ENCODE peak calls at places on chromosomes 7 and 10, in ten cellular contexts. One of them, this sample, is unnamed.
A peak's percentile ranks its signal among the peaks of the same experiment; 100 is the strongest.

GRCh38 chr7:33874943-33875342 is 30.4 kb upstream of the BMPER start:
- DNase-seq in EH: peak; percentile 89
- DNase-seq in activated CD8-positive, alpha-beta memory T cell treated with anti-CD3 and anti-CD28 coated beads for 1 hour: no peak
- DNase-seq in T-helper 2 cell: no peak
- DNase-seq in effector memory CD8-positive, alpha-beta T cell: no peak
- DNase-seq in SK-N-DZ: no peak
- DNase-seq in ovary: no peak
- DNase-seq in choroid plexus epithelial cell: no peak
- DNase-seq in activated CD8-positive, alpha-beta T cell treated with anti-CD3 and anti-CD28 coated beads for 36 hours: no peak
- DNase-seq in stimulated activated CD4-positive, alpha-beta T cell treated with anti-CD3 and anti-CD28 coated beads, Interleukin-2, amount 100 ng/mL, for 48 hours: no peak
- DNase-seq in this sample: peak; percentile 46

GRCh38 chr7:3561908-3562307 is 260.9 kb downstream of the SDK1 start:
- DNase-seq in T-helper 2 cell: no peak
- DNase-seq in activated CD8-positive, alpha-beta T cell treated with anti-CD3 and anti-CD28 coated beads for 36 hours: no peak
- DNase-seq in choroid plexus epithelial cell: no peak
- DNase-seq in EH: no peak
- DNase-seq in SK-N-DZ: no peak
- DNase-seq in stimulated activated CD4-positive, alpha-beta T cell treated with anti-CD3 and anti-CD28 coated beads, Interleukin-2, amount 100 ng/mL, for 48 hours: no peak
- DNase-seq in activated CD8-positive, alpha-beta memory T cell treated with anti-CD3 and anti-CD28 coated beads for 1 hour: no peak
- DNase-seq in ovary: no peak
- DNase-seq in effector memory CD8-positive, alpha-beta T cell: no peak
- DNase-seq in this sample: no peak

GRCh38 chr10:81873932-81874816 is 820 bp upstream of the NRG3 start:
- DNase-seq in effector memory CD8-positive, alpha-beta T cell: no peak
- DNase-seq in stimulated activated CD4-positive, alpha-beta T cell treated with anti-CD3 and anti-CD28 coated beads, Interleukin-2, amount 100 ng/mL, for 48 hours: no peak
- DNase-seq in activated CD8-positive, alpha-beta memory T cell treated with anti-CD3 and anti-CD28 coated beads for 1 hour: no peak
- DNase-seq in T-helper 2 cell: no peak
- DNase-seq in choroid plexus epithelial cell: peak; percentile 66
- DNase-seq in EH: no peak
- DNase-seq in ovary: no peak
- DNase-seq in SK-N-DZ: peak; percentile 85
- DNase-seq in activated CD8-positive, alpha-beta T cell treated with anti-CD3 and anti-CD28 coated beads for 36 hours: peak; percentile 15
- DNase-seq in this sample: peak; percentile 55

GRCh38 chr10:112847778-112848177 is 102.3 kb upstream of the TCF7L2 start:
- DNase-seq in stimulated activated CD4-positive, alpha-beta T cell treated with anti-CD3 and anti-CD28 coated beads, Interleukin-2, amount 100 ng/mL, for 48 hours: no peak
- DNase-seq in choroid plexus epithelial cell: no peak
- DNase-seq in T-helper 2 cell: no peak
- DNase-seq in EH: no peak
- DNase-seq in activated CD8-positive, alpha-beta T cell treated with anti-CD3 and anti-CD28 coated beads for 36 hours: no peak
- DNase-seq in activated CD8-positive, alpha-beta memory T cell treated with anti-CD3 and anti-CD28 coated beads for 1 hour: no peak
- DNase-seq in effector memory CD8-positive, alpha-beta T cell: no peak
- DNase-seq in SK-N-DZ: no peak
- DNase-seq in ovary: no peak
- DNase-seq in this sample: no peak

GRCh38 chr7:46999866-47000265 is 582.0 kb downstream of the TNS3 start:
- DNase-seq in SK-N-DZ: no peak
- DNase-seq in choroid plexus epithelial cell: no peak
- DNase-seq in effector memory CD8-positive, alpha-beta T cell: no peak
- DNase-seq in EH: no peak
- DNase-seq in ovary: no peak
- DNase-seq in activated CD8-positive, alpha-beta memory T cell treated with anti-CD3 and anti-CD28 coated beads for 1 hour: no peak
- DNase-seq in activated CD8-positive, alpha-beta T cell treated with anti-CD3 and anti-CD28 coated beads for 36 hours: no peak
- DNase-seq in stimulated activated CD4-positive, alpha-beta T cell treated with anti-CD3 and anti-CD28 coated beads, Interleukin-2, amount 100 ng/mL, for 48 hours: no peak
- DNase-seq in T-helper 2 cell: no peak
- DNase-seq in this sample: no peak

GRCh38 chr10:68560916-68561691 is 967 bp downstream of the TET1 start:
- DNase-seq in T-helper 2 cell: no peak
- DNase-seq in stimulated activated CD4-positive, alpha-beta T cell treated with anti-CD3 and anti-CD28 coated beads, Interleukin-2, amount 100 ng/mL, for 48 hours: no peak
- DNase-seq in choroid plexus epithelial cell: peak; percentile 31
- DNase-seq in EH: peak; percentile 56
- DNase-seq in activated CD8-positive, alpha-beta T cell treated with anti-CD3 and anti-CD28 coated beads for 36 hours: no peak
- DNase-seq in SK-N-DZ: peak; percentile 53
- DNase-seq in ovary: peak; percentile 59
- DNase-seq in activated CD8-positive, alpha-beta memory T cell treated with anti-CD3 and anti-CD28 coated beads for 1 hour: no peak
- DNase-seq in effector memory CD8-positive, alpha-beta T cell: no peak
- DNase-seq in this sample: peak; percentile 67

GRCh38 chr10:69281507-69282413 is 3.5 kb downstream of the HK1 start:
- DNase-seq in choroid plexus epithelial cell: no peak
- DNase-seq in T-helper 2 cell: no peak
- DNase-seq in EH: no peak
- DNase-seq in activated CD8-positive, alpha-beta memory T cell treated with anti-CD3 and anti-CD28 coated beads for 1 hour: no peak
- DNase-seq in ovary: no peak
- DNase-seq in activated CD8-positive, alpha-beta T cell treated with anti-CD3 and anti-CD28 coated beads for 36 hours: no peak
- DNase-seq in effector memory CD8-positive, alpha-beta T cell: no peak
- DNase-seq in SK-N-DZ: no peak
- DNase-seq in stimulated activated CD4-positive, alpha-beta T cell treated with anti-CD3 and anti-CD28 coated beads, Interleukin-2, amount 100 ng/mL, for 48 hours: no peak
- DNase-seq in this sample: no peak

GRCh38 chr10:132898391-132899053 is 43.8 kb downstream of the CFAP46 start:
- DNase-seq in EH: no peak
- DNase-seq in ovary: no peak
- DNase-seq in SK-N-DZ: no peak
- DNase-seq in T-helper 2 cell: no peak
- DNase-seq in choroid plexus epithelial cell: no peak
- DNase-seq in effector memory CD8-positive, alpha-beta T cell: no peak
- DNase-seq in stimulated activated CD4-positive, alpha-beta T cell treated with anti-CD3 and anti-CD28 coated beads, Interleukin-2, amount 100 ng/mL, for 48 hours: no peak
- DNase-seq in activated CD8-positive, alpha-beta T cell treated with anti-CD3 and anti-CD28 coated beads for 36 hours: no peak
- DNase-seq in activated CD8-positive, alpha-beta memory T cell treated with anti-CD3 and anti-CD28 coated beads for 1 hour: no peak
- DNase-seq in this sample: no peak

GRCh38 chr10:116978906-116979305 is 26.1 kb downstream of the SHTN1 start:
- DNase-seq in stimulated activated CD4-positive, alpha-beta T cell treated with anti-CD3 and anti-CD28 coated beads, Interleukin-2, amount 100 ng/mL, for 48 hours: no peak
- DNase-seq in EH: no peak
- DNase-seq in choroid plexus epithelial cell: no peak
- DNase-seq in SK-N-DZ: no peak
- DNase-seq in activated CD8-positive, alpha-beta memory T cell treated with anti-CD3 and anti-CD28 coated beads for 1 hour: no peak
- DNase-seq in activated CD8-positive, alpha-beta T cell treated with anti-CD3 and anti-CD28 coated beads for 36 hours: no peak
- DNase-seq in effector memory CD8-positive, alpha-beta T cell: no peak
- DNase-seq in T-helper 2 cell: no peak
- DNase-seq in ovary: no peak
- DNase-seq in this sample: no peak

This sample was measured in mesenchymal stem cell.